ENCODE peak calls at places on chromosome 19, in ten cellular contexts. V, N, S, Q, B, L, P, W, U and D are unnamed samples.

GRCh38 chr19:47232422-47233211 is 1.6 kb upstream of the BBC3 start:
- DNase-seq in V (no peak), N (peak), S (no peak), Q (peak), B (no peak), L (no peak), P (no peak), W (no peak), U (peak), D (peak)

GRCh38 chr19:1213391-1214286 is 8.1 kb downstream of the STK11 start:
- DNase-seq in V (no peak), N (peak), S (no peak), Q (peak), B (peak), L (no peak), P (peak), W (peak), U (peak), D (peak)

GRCh38 chr19:52086481-52086880 is 9.1 kb downstream of the ZNF841 start:
- DNase-seq in V (no peak), N (no peak), S (no peak), Q (peak), B (no peak), L (no peak), P (no peak), W (no peak), U (no peak), D (peak)

GRCh38 chr19:16376649-16377048 is 52.0 kb downstream of the KLF2 start:
- DNase-seq in V (no peak), N (no peak), S (no peak), Q (no peak), B (no peak), L (peak), P (no peak), W (no peak), U (no peak), D (no peak)

GRCh38 chr19:47651132-47651531 is 42.2 kb downstream of the BICRA start:
- DNase-seq in V (no peak), N (no peak), S (no peak), Q (no peak), B (no peak), L (no peak), P (no peak), W (no peak), U (no peak), D (no peak)

GRCh38 chr19:40716031-40716654 is 543 bp downstream of the COQ8B start:
- DNase-seq in V (no peak), N (no peak), S (no peak), Q (peak), B (no peak), L (no peak), P (no peak), W (peak), U (no peak), D (peak)

GRCh38 chr19:43524922-43525835 is 1.8 kb downstream of the ETHE1 start:
- DNase-seq in V (peak), N (no peak), S (no peak), Q (peak), B (peak), L (peak), P (peak), W (peak), U (peak), D (peak)

GRCh38 chr19:32246032-32246431 is 99.4 kb upstream of the ZNF507 start:
- DNase-seq in V (no peak), N (no peak), S (no peak), Q (no peak), B (no peak), L (no peak), P (no peak), W (no peak), U (no peak), D (no peak)

GRCh38 chr19:1243768-1244692 is 2.5 kb downstream of the ATP5F1D start:
- DNase-seq in V (peak), N (no peak), S (no peak), Q (peak), B (peak), L (peak), P (peak), W (peak), U (peak), D (peak)

GRCh38 chr19:47226426-47227346 is 4.3 kb downstream of the BBC3 start:
- DNase-seq in V (peak), N (peak), S (no peak), Q (peak), B (peak), L (peak), P (peak), W (peak), U (peak), D (peak)

GRCh38 chr19:7395793-7396192 is 47.1 kb downstream of the ARHGEF18 start:
- DNase-seq in V (no peak), N (no peak), S (no peak), Q (peak), B (no peak), L (no peak), P (no peak), W (no peak), U (peak), D (no peak)

GRCh38 chr19:19259741-19260140 is 13.4 kb downstream of the TM6SF2 start:
- DNase-seq in V (peak), N (no peak), S (no peak), Q (peak), B (no peak), L (no peak), P (peak), W (no peak), U (no peak), D (peak)

GRCh38 chr19:15452111-15453047 is 2.6 kb upstream of the WIZ start:
- DNase-seq in V (peak), N (peak), S (no peak), Q (peak), B (peak), L (peak), P (peak), W (peak), U (peak), D (peak)

GRCh38 chr19:9945319-9945966 is 9.1 kb upstream of the OLFM2 start:
- DNase-seq in V (peak), N (peak), S (peak), Q (peak), B (peak), L (no peak), P (peak), W (peak), U (peak), D (peak)

GRCh38 chr19:49119411-49120324 is at the start of gene PPFIA3:
- DNase-seq in V (no peak), N (no peak), S (no peak), Q (peak), B (peak), L (peak), P (peak), W (no peak), U (peak), D (peak)

GRCh38 chr19:58474291-58474996 is 1.7 kb upstream of the ZNF446 start:
- DNase-seq in V (no peak), N (peak), S (no peak), Q (peak), B (no peak), L (no peak), P (no peak), W (no peak), U (no peak), D (peak)
- H3K4me3 ChIP-seq in V (no peak), N (no peak), S (no peak), Q (no peak), B (no peak), L (no peak), P (no peak), W (no peak), U (no peak), D (no peak)

DNA sequence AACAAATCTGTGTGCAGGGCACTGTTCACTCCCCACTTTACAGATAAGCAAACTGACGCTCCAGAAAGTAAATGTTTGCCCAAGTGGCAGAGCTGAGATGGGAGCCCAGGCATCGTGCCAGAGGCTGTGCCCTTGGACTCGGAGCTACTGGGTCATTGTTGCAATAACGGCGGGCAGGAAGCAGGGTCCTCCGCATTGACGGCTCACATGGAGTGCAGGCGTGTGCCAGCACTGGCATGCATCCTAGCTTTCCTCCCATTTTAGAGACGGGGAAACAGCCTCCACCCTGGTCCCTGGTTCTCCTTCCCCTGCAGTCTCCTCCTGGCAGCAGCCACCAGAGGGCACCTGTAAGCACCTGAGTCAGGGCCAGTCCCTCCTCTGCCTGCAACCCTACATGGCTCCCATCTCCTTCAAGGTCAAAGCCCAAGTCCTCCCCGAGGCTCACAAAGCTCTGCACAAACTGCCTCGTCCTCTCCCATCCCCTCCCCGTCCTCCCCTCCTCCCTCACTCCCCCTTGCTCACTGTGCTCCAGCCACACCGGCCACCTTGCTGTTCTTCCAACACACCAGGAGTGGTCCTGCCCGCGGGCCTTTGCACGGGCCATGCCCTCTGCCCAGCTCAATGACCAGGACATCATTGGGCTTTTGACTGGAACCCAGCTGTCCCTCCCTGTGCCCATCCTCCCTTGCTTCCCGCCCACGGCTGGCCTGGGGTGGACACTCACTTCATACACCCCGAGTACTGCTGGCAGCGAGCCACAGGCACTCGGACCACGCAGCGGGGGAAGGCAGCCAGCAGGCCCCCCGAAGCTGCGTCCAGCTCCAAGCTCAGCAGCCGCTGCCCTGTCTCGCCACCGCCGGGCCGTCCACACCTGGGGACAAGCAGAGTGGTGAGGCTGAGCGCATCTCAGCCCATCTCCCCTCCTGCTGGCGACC is 7.7 kb upstream of the LRG1 start:
- DNase-seq in V (no peak), N (no peak), S (no peak), Q (no peak), B (no peak), L (no peak), P (peak), W (no peak), U (peak), D (no peak)
- TF ChIP-seq CTCF in V (peak), N (peak), S (peak), Q (peak), B (no peak), L (peak), P (no peak), W (peak), U (peak), D (peak)

GRCh38 chr19:46014534-46014933 is 8.3 kb downstream of the PGLYRP1 start:
- DNase-seq in V (no peak), N (no peak), S (no peak), Q (no peak), B (no peak), L (no peak), P (no peak), W (no peak), U (no peak), D (no peak)
- H3K4me3 ChIP-seq in V (no peak), N (peak), S (no peak), Q (no peak), B (peak), L (peak), P (no peak), W (no peak), U (peak), D (no peak)

GRCh38 chr19:4123615-4124568 is at the start of gene MAP2K2:
- DNase-seq in V (peak), N (peak), S (peak), Q (peak), B (peak), L (peak), P (peak), W (peak), U (peak), D (peak)
- TF ChIP-seq CTCF in V (peak), N (no peak), S (no peak), Q (no peak), B (no peak), L (no peak), P (no peak), W (peak), U (no peak), D (no peak)

DNA sequence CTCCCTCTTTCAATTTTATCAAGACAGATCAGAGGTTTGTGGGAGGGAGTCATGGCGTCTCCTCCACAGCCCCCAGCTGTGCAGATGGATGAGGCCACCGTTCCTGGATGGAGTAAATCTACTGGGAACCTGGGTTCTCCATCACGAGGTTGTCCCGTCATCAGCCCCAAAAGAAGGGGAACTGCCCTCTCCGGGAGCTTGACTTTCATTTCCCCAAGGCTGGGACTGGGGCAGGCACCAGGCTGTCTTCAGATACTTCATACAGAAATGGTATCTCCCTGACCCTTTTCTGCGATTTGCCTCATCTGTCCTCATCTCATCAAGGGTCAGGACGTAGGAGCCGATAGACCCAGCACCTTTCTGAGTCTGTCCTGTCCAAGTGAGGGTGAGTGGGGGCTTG is 9.8 kb downstream of the LILRB2 start:
- DNase-seq in V (no peak), N (no peak), S (no peak), Q (no peak), B (peak), L (no peak), P (no peak), W (no peak), U (no peak), D (no peak)
- H3K4me3 ChIP-seq in V (no peak), N (no peak), S (no peak), Q (no peak), B (no peak), L (no peak), P (no peak), W (no peak), U (no peak), D (no peak)

GRCh38 chr19:30046522-30046921 is 104.5 kb downstream of the URI1 start:
- DNase-seq in V (no peak), N (no peak), S (no peak), Q (peak), B (no peak), L (no peak), P (no peak), W (no peak), U (no peak), D (peak)
- TF ChIP-seq CTCF in V (peak), N (peak), S (peak), Q (peak), B (peak), L (peak), P (peak), W (no peak), U (no peak), D (peak)

GRCh38 chr19:11257827-11258380 is 4.4 kb downstream of the DOCK6 start:
- DNase-seq in V (no peak), N (no peak), S (no peak), Q (no peak), B (no peak), L (no peak), P (no peak), W (no peak), U (no peak), D (no peak)

GRCh38 chr19:11261431-11261901 is 858 bp downstream of the DOCK6 start:
- DNase-seq in V (no peak), N (no peak), S (no peak), Q (no peak), B (no peak), L (no peak), P (no peak), W (no peak), U (no peak), D (no peak)

GRCh38 chr19:11263726-11264125 is 1.4 kb upstream of the DOCK6 start:
- DNase-seq in V (no peak), N (no peak), S (no peak), Q (no peak), B (no peak), L (no peak), P (no peak), W (no peak), U (no peak), D (no peak)

GRCh38 chr19:11261902-11262839 is at the start of gene DOCK6:
- DNase-seq in V (no peak), N (no peak), S (no peak), Q (no peak), B (no peak), L (peak), P (peak), W (peak), U (peak), D (no peak)

DNA sequence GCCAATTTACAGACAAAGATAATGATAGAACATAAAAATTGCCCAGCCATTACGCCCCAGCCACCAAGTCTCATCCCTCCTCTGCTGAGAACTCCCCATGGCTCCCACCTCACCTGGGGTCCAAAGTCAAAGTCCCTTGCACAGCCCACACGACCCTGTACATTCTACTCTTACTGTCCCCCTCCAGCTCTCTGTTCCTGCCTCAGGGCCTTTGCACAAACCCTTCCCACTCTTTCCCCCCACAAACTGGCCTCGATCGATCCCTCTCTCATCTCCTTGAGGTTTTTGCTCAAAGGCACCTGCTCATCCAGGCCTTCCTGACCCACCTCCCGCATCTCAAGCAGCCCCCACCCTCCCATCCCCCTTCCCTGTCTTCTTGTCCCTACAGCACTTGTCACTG is 1.3 kb downstream of the DOCK6 start:
- DNase-seq in V (no peak), N (no peak), S (no peak), Q (no peak), B (no peak), L (no peak), P (no peak), W (no peak), U (no peak), D (no peak)
- H3K4me3 ChIP-seq in V (no peak), N (no peak), S (no peak), Q (no peak), B (peak), L (no peak), P (no peak), W (no peak), U (no peak), D (no peak)

GRCh38 chr19:2724148-2724557 is 3.0 kb upstream of the DIRAS1 start:
- DNase-seq in V (no peak), N (no peak), S (no peak), Q (no peak), B (no peak), L (no peak), P (no peak), W (no peak), U (no peak), D (no peak)
- TF ChIP-seq CTCF in V (peak), N (peak), S (no peak), Q (peak), B (no peak), L (peak), P (no peak), W (no peak), U (no peak), D (peak)

DNA sequence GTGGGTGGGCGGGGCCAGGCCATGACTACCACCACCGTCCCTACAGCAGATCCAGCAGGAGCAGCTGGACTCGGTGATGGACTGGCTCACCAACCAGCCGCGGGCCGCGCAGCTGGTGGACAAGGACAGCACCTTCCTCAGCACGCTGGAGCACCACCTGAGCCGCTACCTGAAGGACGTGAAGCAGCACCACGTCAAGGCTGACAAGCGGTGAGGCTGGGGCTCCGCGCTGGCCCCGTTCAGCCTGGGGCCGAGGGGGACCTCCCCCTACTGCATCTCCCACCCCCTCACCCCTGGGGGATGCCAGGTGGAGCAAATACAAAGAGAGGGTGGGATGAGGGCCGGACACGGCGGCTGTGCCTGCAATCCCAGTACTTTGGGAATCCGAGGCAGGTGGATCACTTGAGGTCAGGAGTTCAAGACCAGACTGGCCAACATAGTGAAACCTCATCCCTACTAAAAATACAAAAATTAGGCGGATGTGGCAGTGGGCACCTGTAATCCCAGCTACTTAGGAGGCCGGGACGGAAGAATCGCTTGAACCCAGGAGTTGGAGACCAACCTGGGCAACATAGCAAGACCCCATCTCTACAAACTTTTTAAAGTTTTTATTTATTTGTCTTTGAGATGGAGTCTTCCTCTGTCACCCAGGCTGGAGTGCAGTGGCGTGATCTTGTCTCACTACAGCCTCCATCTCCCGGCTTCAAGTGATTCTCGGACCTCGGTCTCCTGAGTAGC is 18.1 kb upstream of the CELF5 start:
- DNase-seq in V (no peak), N (no peak), S (no peak), Q (no peak), B (no peak), L (no peak), P (no peak), W (no peak), U (no peak), D (no peak)
- H3K4me3 ChIP-seq in V (no peak), N (no peak), S (no peak), Q (no peak), B (no peak), L (no peak), P (no peak), W (no peak), U (no peak), D (no peak)